ENCODE peak calls at places on chromosomes 4 and X, in seven cellular contexts. One of them, this sample, is unnamed.

GRCh38 chrX:19535481-19535880 is 20.2 kb upstream of the MAP3K15 start:
- DNase-seq in sigmoid colon: no peak
- DNase-seq in prostate gland: no peak
- DNase-seq in dorsolateral prefrontal cortex: no peak
- DNase-seq in ovary: no peak
- DNase-seq in type B pancreatic cell: no peak
- DNase-seq in hepatocyte: peak; percentile 28
- DNase-seq in this sample: no peak

GRCh38 chr4:30718021-30718888 is 1.9 kb upstream of the PCDH7 start:
- DNase-seq in sigmoid colon: peak; percentile 83
- DNase-seq in prostate gland: peak; percentile 42
- DNase-seq in dorsolateral prefrontal cortex: peak; percentile 78
- DNase-seq in ovary: peak; percentile 35
- DNase-seq in type B pancreatic cell: no peak
- DNase-seq in hepatocyte: peak; percentile 73
- DNase-seq in this sample: peak; percentile 41

GRCh38 chrX:136710324-136710951 is 62.5 kb downstream of the CD40LG start:
- DNase-seq in sigmoid colon: no peak
- DNase-seq in prostate gland: no peak
- DNase-seq in dorsolateral prefrontal cortex: no peak
- DNase-seq in ovary: no peak
- DNase-seq in type B pancreatic cell: no peak
- DNase-seq in hepatocyte: no peak
- DNase-seq in this sample: no peak

GRCh38 chr4:3483471-3483921 is 20.4 kb downstream of the DOK7 start:
- DNase-seq in sigmoid colon: no peak
- DNase-seq in prostate gland: no peak
- DNase-seq in dorsolateral prefrontal cortex: no peak
- DNase-seq in ovary: no peak
- DNase-seq in type B pancreatic cell: no peak
- DNase-seq in hepatocyte: no peak
- DNase-seq in this sample: no peak

GRCh38 chr4:111501946-111502345 is 643.3 kb upstream of the FAM241A start:
- DNase-seq in sigmoid colon: no peak
- DNase-seq in prostate gland: no peak
- DNase-seq in dorsolateral prefrontal cortex: no peak
- DNase-seq in ovary: no peak
- DNase-seq in type B pancreatic cell: no peak
- DNase-seq in hepatocyte: no peak
- DNase-seq in this sample: no peak

GRCh38 chr4:6198278-6198677 is 2.1 kb downstream of the JAKMIP1 start:
- DNase-seq in sigmoid colon: peak; percentile 40
- DNase-seq in prostate gland: no peak
- DNase-seq in dorsolateral prefrontal cortex: no peak
- DNase-seq in ovary: no peak
- DNase-seq in type B pancreatic cell: no peak
- DNase-seq in hepatocyte: no peak
- DNase-seq in this sample: no peak

GRCh38 chrX:153708415-153708814 is 15.8 kb downstream of the BCAP31 start:
- DNase-seq in sigmoid colon: peak; percentile 89
- DNase-seq in prostate gland: peak; percentile 64
- DNase-seq in dorsolateral prefrontal cortex: peak; percentile 87
- DNase-seq in ovary: peak; percentile 64
- DNase-seq in type B pancreatic cell: no peak
- DNase-seq in hepatocyte: peak; percentile 84
- DNase-seq in this sample: peak; percentile 56

GRCh38 chr4:152028131-152028530 is 267.3 kb upstream of the GATB start:
- DNase-seq in sigmoid colon: no peak
- DNase-seq in prostate gland: no peak
- DNase-seq in dorsolateral prefrontal cortex: no peak
- DNase-seq in ovary: no peak
- DNase-seq in type B pancreatic cell: no peak
- DNase-seq in hepatocyte: no peak
- DNase-seq in this sample: no peak

GRCh38 chr4:46124773-46125172 is 919 bp upstream of the GABRG1 start:
- DNase-seq in sigmoid colon: no peak
- DNase-seq in prostate gland: no peak
- DNase-seq in dorsolateral prefrontal cortex: peak; percentile 65
- DNase-seq in ovary: peak; percentile 40
- DNase-seq in type B pancreatic cell: no peak
- DNase-seq in hepatocyte: peak; percentile 39
- DNase-seq in this sample: no peak

GRCh38 chr4:153497988-153498967 is 32.1 kb downstream of the TMEM131L start:
- DNase-seq in sigmoid colon: no peak
- DNase-seq in prostate gland: no peak
- DNase-seq in dorsolateral prefrontal cortex: no peak
- DNase-seq in ovary: peak; percentile 57
- DNase-seq in type B pancreatic cell: no peak
- DNase-seq in hepatocyte: peak; percentile 36
- DNase-seq in this sample: no peak

GRCh38 chr4:6763330-6763851 is 19.1 kb upstream of the KIAA0232 start:
- DNase-seq in sigmoid colon: no peak
- DNase-seq in prostate gland: peak; percentile 68
- DNase-seq in dorsolateral prefrontal cortex: no peak
- DNase-seq in ovary: no peak
- DNase-seq in type B pancreatic cell: no peak
- DNase-seq in hepatocyte: no peak
- DNase-seq in this sample: no peak

DNA sequence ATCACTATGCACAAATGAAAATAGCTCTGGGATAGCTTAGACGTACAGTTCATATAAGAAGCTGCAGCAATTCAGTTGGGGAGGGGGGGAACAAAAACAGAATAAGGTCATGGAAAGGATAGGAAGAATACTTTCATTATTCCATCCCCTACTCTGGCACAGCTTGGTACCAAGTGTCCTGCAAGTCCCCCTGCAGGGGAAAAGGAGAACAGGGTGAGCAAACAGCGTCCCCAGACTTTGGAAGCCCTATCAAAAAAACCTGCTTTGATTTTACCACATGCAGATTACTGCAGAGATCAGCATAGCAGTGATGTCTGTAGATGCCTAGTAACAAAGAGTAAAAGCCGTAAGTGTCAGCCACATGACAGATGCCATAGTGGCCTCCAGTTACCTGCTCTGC is 209.4 kb upstream of the NEIL3 start:
- DNase-seq in sigmoid colon: no peak
- DNase-seq in prostate gland: no peak
- DNase-seq in dorsolateral prefrontal cortex: no peak
- DNase-seq in ovary: no peak
- DNase-seq in type B pancreatic cell: no peak
- DNase-seq in hepatocyte: no peak
- DNase-seq in this sample: no peak
- TF ChIP-seq CTCF in sigmoid colon: no peak
- TF ChIP-seq CTCF in prostate gland: no peak
- TF ChIP-seq CTCF in dorsolateral prefrontal cortex: no peak
- TF ChIP-seq CTCF in ovary: no peak
- TF ChIP-seq CTCF in type B pancreatic cell: peak; percentile 19
- TF ChIP-seq CTCF in hepatocyte: no peak
- TF ChIP-seq CTCF in this sample: no peak

DNA sequence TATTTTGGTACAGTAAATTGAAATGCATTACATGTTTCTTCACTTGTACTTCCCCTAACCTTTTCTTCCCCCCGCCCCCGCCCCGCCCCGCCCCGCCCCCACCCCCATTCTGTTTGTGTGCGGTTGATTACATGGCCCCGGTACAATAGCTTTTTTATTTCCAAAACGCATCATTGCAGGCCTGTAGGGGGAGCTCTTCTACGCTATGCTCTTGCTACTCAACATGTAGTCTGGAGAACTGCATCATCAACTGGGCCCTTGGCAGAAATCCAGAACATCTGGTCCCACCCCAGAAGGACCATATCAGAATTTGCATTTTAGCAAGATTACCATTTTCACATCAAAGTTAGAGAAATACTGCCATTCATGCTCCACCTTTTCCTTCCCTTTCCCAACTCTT is 333.3 kb upstream of the DDX53 start:
- DNase-seq in sigmoid colon: no peak
- DNase-seq in prostate gland: no peak
- DNase-seq in dorsolateral prefrontal cortex: peak; percentile 42
- DNase-seq in ovary: no peak
- DNase-seq in type B pancreatic cell: no peak
- DNase-seq in hepatocyte: peak; percentile 16
- DNase-seq in this sample: no peak
- TF ChIP-seq CTCF in sigmoid colon: no peak
- TF ChIP-seq CTCF in prostate gland: no peak
- TF ChIP-seq CTCF in dorsolateral prefrontal cortex: peak; percentile 30
- TF ChIP-seq CTCF in ovary: no peak
- TF ChIP-seq CTCF in type B pancreatic cell: peak; percentile 52
- TF ChIP-seq CTCF in hepatocyte: no peak
- TF ChIP-seq CTCF in this sample: peak; percentile 23

GRCh38 chrX:100368167-100368566 is 41.9 kb downstream of the PCDH19 start:
- DNase-seq in sigmoid colon: no peak
- DNase-seq in prostate gland: no peak
- DNase-seq in dorsolateral prefrontal cortex: no peak
- DNase-seq in ovary: no peak
- DNase-seq in type B pancreatic cell: no peak
- DNase-seq in hepatocyte: peak; percentile 19
- DNase-seq in this sample: no peak
- TF ChIP-seq CTCF in sigmoid colon: no peak
- TF ChIP-seq CTCF in prostate gland: no peak
- TF ChIP-seq CTCF in dorsolateral prefrontal cortex: no peak
- TF ChIP-seq CTCF in ovary: no peak
- TF ChIP-seq CTCF in type B pancreatic cell: peak; percentile 68
- TF ChIP-seq CTCF in hepatocyte: peak; percentile 32
- TF ChIP-seq CTCF in this sample: peak; percentile 54

DNA sequence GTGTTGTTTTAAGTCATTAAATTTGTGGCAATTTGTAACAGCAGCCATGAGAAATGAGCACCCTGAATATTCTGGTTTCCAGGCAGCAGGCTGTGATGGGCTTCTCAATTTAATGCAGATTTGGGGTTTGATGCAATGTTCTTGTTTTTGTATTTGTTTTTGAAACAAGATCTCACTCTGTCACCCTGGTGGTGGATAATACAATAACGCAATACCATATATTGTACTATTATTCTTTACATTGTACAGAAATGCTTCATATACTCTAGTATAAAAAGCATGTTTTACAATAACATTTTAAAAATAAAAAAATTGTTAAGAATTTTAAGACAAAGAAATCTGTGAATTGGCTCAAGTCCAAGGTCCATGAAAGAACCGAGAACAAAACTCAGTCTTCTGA is 129.1 kb downstream of the USP46 start:
- DNase-seq in sigmoid colon: no peak
- DNase-seq in prostate gland: no peak
- DNase-seq in dorsolateral prefrontal cortex: no peak
- DNase-seq in ovary: no peak
- DNase-seq in type B pancreatic cell: no peak
- DNase-seq in hepatocyte: no peak
- DNase-seq in this sample: no peak
- TF ChIP-seq CTCF in sigmoid colon: no peak
- TF ChIP-seq CTCF in prostate gland: peak; percentile 11
- TF ChIP-seq CTCF in dorsolateral prefrontal cortex: no peak
- TF ChIP-seq CTCF in ovary: no peak
- TF ChIP-seq CTCF in type B pancreatic cell: peak; percentile 59
- TF ChIP-seq CTCF in hepatocyte: no peak
- TF ChIP-seq CTCF in this sample: peak; percentile 13

GRCh38 chr4:169330811-169331210 is 60.1 kb upstream of the SH3RF1 start:
- DNase-seq in sigmoid colon: no peak
- DNase-seq in prostate gland: no peak
- DNase-seq in dorsolateral prefrontal cortex: no peak
- DNase-seq in ovary: no peak
- DNase-seq in type B pancreatic cell: no peak
- DNase-seq in hepatocyte: no peak
- DNase-seq in this sample: no peak
- TF ChIP-seq CTCF in sigmoid colon: no peak
- TF ChIP-seq CTCF in prostate gland: no peak
- TF ChIP-seq CTCF in dorsolateral prefrontal cortex: no peak
- TF ChIP-seq CTCF in ovary: no peak
- TF ChIP-seq CTCF in type B pancreatic cell: no peak
- TF ChIP-seq CTCF in hepatocyte: no peak
- TF ChIP-seq CTCF in this sample: no peak

GRCh38 chrX:55011294-55011693 is 11.1 kb downstream of the APEX2 start:
- DNase-seq in sigmoid colon: no peak
- DNase-seq in prostate gland: no peak
- DNase-seq in dorsolateral prefrontal cortex: no peak
- DNase-seq in ovary: no peak
- DNase-seq in type B pancreatic cell: no peak
- DNase-seq in hepatocyte: no peak
- DNase-seq in this sample: no peak
- TF ChIP-seq CTCF in sigmoid colon: no peak
- TF ChIP-seq CTCF in prostate gland: no peak
- TF ChIP-seq CTCF in dorsolateral prefrontal cortex: peak; percentile 40
- TF ChIP-seq CTCF in ovary: no peak
- TF ChIP-seq CTCF in type B pancreatic cell: peak; percentile 69
- TF ChIP-seq CTCF in hepatocyte: peak; percentile 29
- TF ChIP-seq CTCF in this sample: peak; percentile 48

GRCh38 chr4:128191115-128191897 is 96.3 kb downstream of the PGRMC2 start:
- DNase-seq in sigmoid colon: peak; percentile 77
- DNase-seq in prostate gland: peak; percentile 61
- DNase-seq in dorsolateral prefrontal cortex: peak; percentile 63
- DNase-seq in ovary: peak; percentile 55
- DNase-seq in type B pancreatic cell: no peak
- DNase-seq in hepatocyte: peak; percentile 83
- DNase-seq in this sample: peak; percentile 32
- TF ChIP-seq CTCF in sigmoid colon: peak; percentile 86
- TF ChIP-seq CTCF in prostate gland: peak; percentile 78
- TF ChIP-seq CTCF in dorsolateral prefrontal cortex: peak; percentile 83
- TF ChIP-seq CTCF in ovary: peak; percentile 59
- TF ChIP-seq CTCF in type B pancreatic cell: peak; percentile 95
- TF ChIP-seq CTCF in hepatocyte: peak; percentile 92
- TF ChIP-seq CTCF in this sample: peak; percentile 93

GRCh38 chr4:32909722-32910121 is 2189.6 kb downstream of the PCDH7 start:
- DNase-seq in sigmoid colon: no peak
- DNase-seq in prostate gland: no peak
- DNase-seq in dorsolateral prefrontal cortex: no peak
- DNase-seq in ovary: no peak
- DNase-seq in type B pancreatic cell: no peak
- DNase-seq in hepatocyte: peak; percentile 5
- DNase-seq in this sample: no peak
- TF ChIP-seq CTCF in sigmoid colon: no peak
- TF ChIP-seq CTCF in prostate gland: no peak
- TF ChIP-seq CTCF in dorsolateral prefrontal cortex: no peak
- TF ChIP-seq CTCF in ovary: no peak
- TF ChIP-seq CTCF in type B pancreatic cell: no peak
- TF ChIP-seq CTCF in hepatocyte: no peak
- TF ChIP-seq CTCF in this sample: no peak

DNA sequence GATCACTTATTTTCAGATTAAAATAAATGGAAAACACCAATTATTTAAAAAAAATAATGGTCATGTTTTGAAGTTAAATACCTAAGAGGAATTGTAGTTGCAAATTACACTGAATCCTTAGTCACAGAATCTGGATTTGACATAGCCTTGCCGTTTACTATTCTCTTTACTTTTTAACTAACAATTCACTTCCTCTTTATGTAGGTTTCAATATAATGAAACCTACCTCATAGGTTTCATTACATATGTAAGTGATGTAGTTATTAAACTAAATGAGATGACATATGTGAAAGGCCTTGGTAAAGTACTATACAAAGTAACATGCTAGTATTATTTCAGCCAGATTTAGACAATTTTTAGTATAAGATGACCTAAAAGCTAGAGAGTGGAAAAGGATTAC is 6.5 kb downstream of the SPP1 start:
- DNase-seq in sigmoid colon: no peak
- DNase-seq in prostate gland: no peak
- DNase-seq in dorsolateral prefrontal cortex: no peak
- DNase-seq in ovary: no peak
- DNase-seq in type B pancreatic cell: no peak
- DNase-seq in hepatocyte: no peak
- DNase-seq in this sample: no peak
- TF ChIP-seq CTCF in sigmoid colon: no peak
- TF ChIP-seq CTCF in prostate gland: no peak
- TF ChIP-seq CTCF in dorsolateral prefrontal cortex: no peak
- TF ChIP-seq CTCF in ovary: no peak
- TF ChIP-seq CTCF in type B pancreatic cell: no peak
- TF ChIP-seq CTCF in hepatocyte: no peak
- TF ChIP-seq CTCF in this sample: no peak